ENCODE peak calls at places on chromosome 19, in nine cellular contexts. One of them, this sample, is unnamed.

GRCh38 chr19:55257461-55258411 is 1.1 kb downstream of the PPP6R1 start:
- DNase-seq in GM23248: peak; percentile 61
- DNase-seq in bronchial epithelial cell: no peak
- DNase-seq in stimulated activated CD4-positive, alpha-beta T cell treated with anti-CD3 and anti-CD28 coated beads, Interleukin-1b, Interleukin-23, amount 100 ng/mL, for 4 hours: no peak
- DNase-seq in NCI-H2081 treated with DMSO at 0.1 percent for 48 hours: no peak
- DNase-seq in activated CD8-positive, alpha-beta memory T cell treated with anti-CD3 and anti-CD28 coated beads for 4 hours: no peak
- DNase-seq in NCI-H1105: no peak
- DNase-seq in T-helper 2 cell: no peak
- DNase-seq in CD4-positive, alpha-beta T cell: no peak
- DNase-seq in this sample: peak; percentile 42

GRCh38 chr19:4208385-4209094 is 20.8 kb upstream of the EBI3 start:
- DNase-seq in CD4-positive, alpha-beta T cell: no peak
- DNase-seq in activated CD8-positive, alpha-beta memory T cell treated with anti-CD3 and anti-CD28 coated beads for 4 hours: no peak
- DNase-seq in NCI-H1105: no peak
- DNase-seq in NCI-H2081 treated with DMSO at 0.1 percent for 48 hours: no peak
- DNase-seq in T-helper 2 cell: no peak
- DNase-seq in stimulated activated CD4-positive, alpha-beta T cell treated with anti-CD3 and anti-CD28 coated beads, Interleukin-1b, Interleukin-23, amount 100 ng/mL, for 4 hours: no peak
- DNase-seq in bronchial epithelial cell: peak; percentile 33
- DNase-seq in GM23248: peak; percentile 48
- DNase-seq in this sample: peak; percentile 67

GRCh38 chr19:41991025-41991424 is 3.0 kb downstream of the ATP1A3 start:
- DNase-seq in bronchial epithelial cell: no peak
- DNase-seq in activated CD8-positive, alpha-beta memory T cell treated with anti-CD3 and anti-CD28 coated beads for 4 hours: no peak
- DNase-seq in T-helper 2 cell: no peak
- DNase-seq in CD4-positive, alpha-beta T cell: no peak
- DNase-seq in stimulated activated CD4-positive, alpha-beta T cell treated with anti-CD3 and anti-CD28 coated beads, Interleukin-1b, Interleukin-23, amount 100 ng/mL, for 4 hours: no peak
- DNase-seq in NCI-H2081 treated with DMSO at 0.1 percent for 48 hours: no peak
- DNase-seq in NCI-H1105: no peak
- DNase-seq in GM23248: no peak
- DNase-seq in this sample: no peak

GRCh38 chr19:16457195-16457953 is 14.4 kb downstream of the EPS15L1 start:
- DNase-seq in activated CD8-positive, alpha-beta memory T cell treated with anti-CD3 and anti-CD28 coated beads for 4 hours: no peak
- DNase-seq in NCI-H1105: no peak
- DNase-seq in stimulated activated CD4-positive, alpha-beta T cell treated with anti-CD3 and anti-CD28 coated beads, Interleukin-1b, Interleukin-23, amount 100 ng/mL, for 4 hours: peak; percentile 13
- DNase-seq in bronchial epithelial cell: peak; percentile 24
- DNase-seq in T-helper 2 cell: no peak
- DNase-seq in CD4-positive, alpha-beta T cell: no peak
- DNase-seq in GM23248: peak; percentile 60
- DNase-seq in NCI-H2081 treated with DMSO at 0.1 percent for 48 hours: no peak
- DNase-seq in this sample: peak; percentile 91

GRCh38 chr19:33878136-33878535 is 81.5 kb downstream of the KCTD15 start:
- DNase-seq in GM23248: no peak
- DNase-seq in bronchial epithelial cell: no peak
- DNase-seq in NCI-H2081 treated with DMSO at 0.1 percent for 48 hours: no peak
- DNase-seq in CD4-positive, alpha-beta T cell: no peak
- DNase-seq in T-helper 2 cell: no peak
- DNase-seq in activated CD8-positive, alpha-beta memory T cell treated with anti-CD3 and anti-CD28 coated beads for 4 hours: no peak
- DNase-seq in NCI-H1105: no peak
- DNase-seq in stimulated activated CD4-positive, alpha-beta T cell treated with anti-CD3 and anti-CD28 coated beads, Interleukin-1b, Interleukin-23, amount 100 ng/mL, for 4 hours: no peak
- DNase-seq in this sample: peak; percentile 59

GRCh38 chr19:35643255-35644205 is 2.0 kb downstream of the ETV2 start:
- DNase-seq in stimulated activated CD4-positive, alpha-beta T cell treated with anti-CD3 and anti-CD28 coated beads, Interleukin-1b, Interleukin-23, amount 100 ng/mL, for 4 hours: peak; percentile 72
- DNase-seq in NCI-H1105: peak; percentile 88
- DNase-seq in GM23248: peak; percentile 78
- DNase-seq in activated CD8-positive, alpha-beta memory T cell treated with anti-CD3 and anti-CD28 coated beads for 4 hours: peak; percentile 48
- DNase-seq in bronchial epithelial cell: peak; percentile 50
- DNase-seq in CD4-positive, alpha-beta T cell: peak; percentile 71
- DNase-seq in T-helper 2 cell: peak; percentile 75
- DNase-seq in NCI-H2081 treated with DMSO at 0.1 percent for 48 hours: no peak
- DNase-seq in this sample: peak; percentile 94

GRCh38 chr19:45045671-45046353 is 7.0 kb downstream of the CLASRP start:
- DNase-seq in NCI-H1105: no peak
- DNase-seq in CD4-positive, alpha-beta T cell: no peak
- DNase-seq in T-helper 2 cell: no peak
- DNase-seq in GM23248: no peak
- DNase-seq in activated CD8-positive, alpha-beta memory T cell treated with anti-CD3 and anti-CD28 coated beads for 4 hours: no peak
- DNase-seq in bronchial epithelial cell: no peak
- DNase-seq in NCI-H2081 treated with DMSO at 0.1 percent for 48 hours: no peak
- DNase-seq in stimulated activated CD4-positive, alpha-beta T cell treated with anti-CD3 and anti-CD28 coated beads, Interleukin-1b, Interleukin-23, amount 100 ng/mL, for 4 hours: no peak
- DNase-seq in this sample: no peak

GRCh38 chr19:16373539-16373938 is 48.9 kb downstream of the KLF2 start:
- DNase-seq in GM23248: peak; percentile 47
- DNase-seq in bronchial epithelial cell: no peak
- DNase-seq in NCI-H1105: no peak
- DNase-seq in CD4-positive, alpha-beta T cell: no peak
- DNase-seq in T-helper 2 cell: no peak
- DNase-seq in stimulated activated CD4-positive, alpha-beta T cell treated with anti-CD3 and anti-CD28 coated beads, Interleukin-1b, Interleukin-23, amount 100 ng/mL, for 4 hours: no peak
- DNase-seq in activated CD8-positive, alpha-beta memory T cell treated with anti-CD3 and anti-CD28 coated beads for 4 hours: no peak
- DNase-seq in NCI-H2081 treated with DMSO at 0.1 percent for 48 hours: no peak
- DNase-seq in this sample: no peak

GRCh38 chr19:35908010-35908441 is at the start of gene TYROBP:
- DNase-seq in stimulated activated CD4-positive, alpha-beta T cell treated with anti-CD3 and anti-CD28 coated beads, Interleukin-1b, Interleukin-23, amount 100 ng/mL, for 4 hours: no peak
- DNase-seq in activated CD8-positive, alpha-beta memory T cell treated with anti-CD3 and anti-CD28 coated beads for 4 hours: no peak
- DNase-seq in CD4-positive, alpha-beta T cell: no peak
- DNase-seq in NCI-H2081 treated with DMSO at 0.1 percent for 48 hours: no peak
- DNase-seq in NCI-H1105: no peak
- DNase-seq in T-helper 2 cell: no peak
- DNase-seq in GM23248: no peak
- DNase-seq in bronchial epithelial cell: no peak
- DNase-seq in this sample: no peak

GRCh38 chr19:1856698-1857603 is 6.4 kb downstream of the KLF16 start:
- DNase-seq in CD4-positive, alpha-beta T cell: no peak
- DNase-seq in NCI-H2081 treated with DMSO at 0.1 percent for 48 hours: no peak
- DNase-seq in T-helper 2 cell: no peak
- DNase-seq in NCI-H1105: no peak
- DNase-seq in GM23248: peak; percentile 96
- DNase-seq in bronchial epithelial cell: peak; percentile 78
- DNase-seq in activated CD8-positive, alpha-beta memory T cell treated with anti-CD3 and anti-CD28 coated beads for 4 hours: no peak
- DNase-seq in stimulated activated CD4-positive, alpha-beta T cell treated with anti-CD3 and anti-CD28 coated beads, Interleukin-1b, Interleukin-23, amount 100 ng/mL, for 4 hours: peak; percentile 48
- DNase-seq in this sample: peak; percentile 74

GRCh38 chr19:18496167-18496979 is 25.5 kb downstream of the ELL start:
- DNase-seq in bronchial epithelial cell: peak; percentile 88
- DNase-seq in NCI-H1105: peak; percentile 8
- DNase-seq in CD4-positive, alpha-beta T cell: peak; percentile 48
- DNase-seq in T-helper 2 cell: peak; percentile 48
- DNase-seq in activated CD8-positive, alpha-beta memory T cell treated with anti-CD3 and anti-CD28 coated beads for 4 hours: peak; percentile 22
- DNase-seq in stimulated activated CD4-positive, alpha-beta T cell treated with anti-CD3 and anti-CD28 coated beads, Interleukin-1b, Interleukin-23, amount 100 ng/mL, for 4 hours: peak; percentile 30
- DNase-seq in NCI-H2081 treated with DMSO at 0.1 percent for 48 hours: no peak
- DNase-seq in GM23248: peak; percentile 91
- DNase-seq in this sample: no peak

GRCh38 chr19:16532440-16533273 is 9.6 kb downstream of the CHERP start:
- DNase-seq in activated CD8-positive, alpha-beta memory T cell treated with anti-CD3 and anti-CD28 coated beads for 4 hours: no peak
- DNase-seq in NCI-H2081 treated with DMSO at 0.1 percent for 48 hours: no peak
- DNase-seq in NCI-H1105: no peak
- DNase-seq in bronchial epithelial cell: no peak
- DNase-seq in CD4-positive, alpha-beta T cell: no peak
- DNase-seq in stimulated activated CD4-positive, alpha-beta T cell treated with anti-CD3 and anti-CD28 coated beads, Interleukin-1b, Interleukin-23, amount 100 ng/mL, for 4 hours: no peak
- DNase-seq in GM23248: no peak
- DNase-seq in T-helper 2 cell: no peak
- DNase-seq in this sample: no peak

GRCh38 chr19:45507864-45508680 is 793 bp downstream of the VASP start:
- DNase-seq in NCI-H2081 treated with DMSO at 0.1 percent for 48 hours: no peak
- DNase-seq in CD4-positive, alpha-beta T cell: peak; percentile 30
- DNase-seq in T-helper 2 cell: peak; percentile 36
- DNase-seq in activated CD8-positive, alpha-beta memory T cell treated with anti-CD3 and anti-CD28 coated beads for 4 hours: no peak
- DNase-seq in bronchial epithelial cell: peak; percentile 30
- DNase-seq in stimulated activated CD4-positive, alpha-beta T cell treated with anti-CD3 and anti-CD28 coated beads, Interleukin-1b, Interleukin-23, amount 100 ng/mL, for 4 hours: peak; percentile 47
- DNase-seq in NCI-H1105: peak; percentile 77
- DNase-seq in GM23248: peak; percentile 65
- DNase-seq in this sample: peak; percentile 69

GRCh38 chr19:38640368-38640767 is 7.1 kb upstream of the ACTN4 start:
- DNase-seq in T-helper 2 cell: no peak
- DNase-seq in stimulated activated CD4-positive, alpha-beta T cell treated with anti-CD3 and anti-CD28 coated beads, Interleukin-1b, Interleukin-23, amount 100 ng/mL, for 4 hours: no peak
- DNase-seq in CD4-positive, alpha-beta T cell: no peak
- DNase-seq in activated CD8-positive, alpha-beta memory T cell treated with anti-CD3 and anti-CD28 coated beads for 4 hours: no peak
- DNase-seq in NCI-H2081 treated with DMSO at 0.1 percent for 48 hours: no peak
- DNase-seq in GM23248: no peak
- DNase-seq in bronchial epithelial cell: no peak
- DNase-seq in NCI-H1105: no peak
- DNase-seq in this sample: no peak

GRCh38 chr19:31519216-31519615 is 170.0 kb upstream of the TSHZ3 start:
- DNase-seq in bronchial epithelial cell: no peak
- DNase-seq in stimulated activated CD4-positive, alpha-beta T cell treated with anti-CD3 and anti-CD28 coated beads, Interleukin-1b, Interleukin-23, amount 100 ng/mL, for 4 hours: no peak
- DNase-seq in CD4-positive, alpha-beta T cell: no peak
- DNase-seq in NCI-H1105: no peak
- DNase-seq in NCI-H2081 treated with DMSO at 0.1 percent for 48 hours: no peak
- DNase-seq in activated CD8-positive, alpha-beta memory T cell treated with anti-CD3 and anti-CD28 coated beads for 4 hours: no peak
- DNase-seq in GM23248: no peak
- DNase-seq in T-helper 2 cell: no peak
- DNase-seq in this sample: no peak

GRCh38 chr19:8615813-8616596 is 5.5 kb upstream of the ADAMTS10 start:
- DNase-seq in stimulated activated CD4-positive, alpha-beta T cell treated with anti-CD3 and anti-CD28 coated beads, Interleukin-1b, Interleukin-23, amount 100 ng/mL, for 4 hours: peak; percentile 43
- DNase-seq in GM23248: peak; percentile 58
- DNase-seq in activated CD8-positive, alpha-beta memory T cell treated with anti-CD3 and anti-CD28 coated beads for 4 hours: no peak
- DNase-seq in bronchial epithelial cell: no peak
- DNase-seq in NCI-H1105: no peak
- DNase-seq in NCI-H2081 treated with DMSO at 0.1 percent for 48 hours: no peak
- DNase-seq in CD4-positive, alpha-beta T cell: peak; percentile 55
- DNase-seq in T-helper 2 cell: peak; percentile 46
- DNase-seq in this sample: peak; percentile 76

GRCh38 chr19:24074720-24075119 is 12.3 kb upstream of the ZNF254 start:
- DNase-seq in T-helper 2 cell: no peak
- DNase-seq in CD4-positive, alpha-beta T cell: no peak
- DNase-seq in GM23248: peak; percentile 69
- DNase-seq in activated CD8-positive, alpha-beta memory T cell treated with anti-CD3 and anti-CD28 coated beads for 4 hours: no peak
- DNase-seq in NCI-H1105: no peak
- DNase-seq in NCI-H2081 treated with DMSO at 0.1 percent for 48 hours: no peak
- DNase-seq in stimulated activated CD4-positive, alpha-beta T cell treated with anti-CD3 and anti-CD28 coated beads, Interleukin-1b, Interleukin-23, amount 100 ng/mL, for 4 hours: no peak
- DNase-seq in bronchial epithelial cell: peak; percentile 83
- DNase-seq in this sample: no peak

GRCh38 chr19:57242821-57243220 is 2.4 kb downstream of the ZNF805 start:
- DNase-seq in NCI-H2081 treated with DMSO at 0.1 percent for 48 hours: no peak
- DNase-seq in NCI-H1105: no peak
- DNase-seq in T-helper 2 cell: no peak
- DNase-seq in stimulated activated CD4-positive, alpha-beta T cell treated with anti-CD3 and anti-CD28 coated beads, Interleukin-1b, Interleukin-23, amount 100 ng/mL, for 4 hours: no peak
- DNase-seq in CD4-positive, alpha-beta T cell: no peak
- DNase-seq in activated CD8-positive, alpha-beta memory T cell treated with anti-CD3 and anti-CD28 coated beads for 4 hours: no peak
- DNase-seq in GM23248: no peak
- DNase-seq in bronchial epithelial cell: no peak
- DNase-seq in this sample: no peak

GRCh38 chr19:38647368-38647965 is at the start of gene ACTN4:
- DNase-seq in T-helper 2 cell: peak; percentile 100
- DNase-seq in activated CD8-positive, alpha-beta memory T cell treated with anti-CD3 and anti-CD28 coated beads for 4 hours: peak; percentile 100
- DNase-seq in NCI-H2081 treated with DMSO at 0.1 percent for 48 hours: peak; percentile 85
- DNase-seq in GM23248: peak; percentile 98
- DNase-seq in stimulated activated CD4-positive, alpha-beta T cell treated with anti-CD3 and anti-CD28 coated beads, Interleukin-1b, Interleukin-23, amount 100 ng/mL, for 4 hours: peak; percentile 100
- DNase-seq in bronchial epithelial cell: peak; percentile 81
- DNase-seq in NCI-H1105: peak; percentile 97
- DNase-seq in CD4-positive, alpha-beta T cell: peak; percentile 100
- DNase-seq in this sample: peak; percentile 99

GRCh38 chr19:8404391-8405151 is 8.5 kb upstream of the MARCHF2 start:
- DNase-seq in CD4-positive, alpha-beta T cell: no peak
- DNase-seq in GM23248: no peak
- DNase-seq in activated CD8-positive, alpha-beta memory T cell treated with anti-CD3 and anti-CD28 coated beads for 4 hours: no peak
- DNase-seq in NCI-H2081 treated with DMSO at 0.1 percent for 48 hours: no peak
- DNase-seq in T-helper 2 cell: no peak
- DNase-seq in NCI-H1105: no peak
- DNase-seq in stimulated activated CD4-positive, alpha-beta T cell treated with anti-CD3 and anti-CD28 coated beads, Interleukin-1b, Interleukin-23, amount 100 ng/mL, for 4 hours: no peak
- DNase-seq in bronchial epithelial cell: no peak
- DNase-seq in this sample: no peak

GRCh38 chr19:28027116-28027515 is 1185.8 kb downstream of the UQCRFS1 start:
- DNase-seq in NCI-H1105: no peak
- DNase-seq in CD4-positive, alpha-beta T cell: no peak
- DNase-seq in T-helper 2 cell: no peak
- DNase-seq in activated CD8-positive, alpha-beta memory T cell treated with anti-CD3 and anti-CD28 coated beads for 4 hours: no peak
- DNase-seq in stimulated activated CD4-positive, alpha-beta T cell treated with anti-CD3 and anti-CD28 coated beads, Interleukin-1b, Interleukin-23, amount 100 ng/mL, for 4 hours: no peak
- DNase-seq in GM23248: no peak
- DNase-seq in bronchial epithelial cell: no peak
- DNase-seq in NCI-H2081 treated with DMSO at 0.1 percent for 48 hours: no peak
- DNase-seq in this sample: no peak

GRCh38 chr19:16370671-16371391 is 46.2 kb downstream of the KLF2 start:
- DNase-seq in T-helper 2 cell: no peak
- DNase-seq in bronchial epithelial cell: no peak
- DNase-seq in stimulated activated CD4-positive, alpha-beta T cell treated with anti-CD3 and anti-CD28 coated beads, Interleukin-1b, Interleukin-23, amount 100 ng/mL, for 4 hours: no peak
- DNase-seq in GM23248: no peak
- DNase-seq in CD4-positive, alpha-beta T cell: no peak
- DNase-seq in activated CD8-positive, alpha-beta memory T cell treated with anti-CD3 and anti-CD28 coated beads for 4 hours: no peak
- DNase-seq in NCI-H1105: no peak
- DNase-seq in NCI-H2081 treated with DMSO at 0.1 percent for 48 hours: no peak
- DNase-seq in this sample: no peak

GRCh38 chr19:5999693-6000092 is 21.8 kb upstream of the RANBP3 start:
- DNase-seq in NCI-H1105: no peak
- DNase-seq in T-helper 2 cell: no peak
- DNase-seq in NCI-H2081 treated with DMSO at 0.1 percent for 48 hours: no peak
- DNase-seq in bronchial epithelial cell: no peak
- DNase-seq in CD4-positive, alpha-beta T cell: no peak
- DNase-seq in GM23248: no peak
- DNase-seq in activated CD8-positive, alpha-beta memory T cell treated with anti-CD3 and anti-CD28 coated beads for 4 hours: no peak
- DNase-seq in stimulated activated CD4-positive, alpha-beta T cell treated with anti-CD3 and anti-CD28 coated beads, Interleukin-1b, Interleukin-23, amount 100 ng/mL, for 4 hours: no peak
- DNase-seq in this sample: no peak

GRCh38 chr19:4057913-4058695 is 8.6 kb downstream of the ZBTB7A start:
- DNase-seq in activated CD8-positive, alpha-beta memory T cell treated with anti-CD3 and anti-CD28 coated beads for 4 hours: peak; percentile 64
- DNase-seq in NCI-H2081 treated with DMSO at 0.1 percent for 48 hours: no peak
- DNase-seq in NCI-H1105: no peak
- DNase-seq in GM23248: peak; percentile 97
- DNase-seq in T-helper 2 cell: no peak
- DNase-seq in bronchial epithelial cell: peak; percentile 77
- DNase-seq in CD4-positive, alpha-beta T cell: peak; percentile 22
- DNase-seq in stimulated activated CD4-positive, alpha-beta T cell treated with anti-CD3 and anti-CD28 coated beads, Interleukin-1b, Interleukin-23, amount 100 ng/mL, for 4 hours: no peak
- DNase-seq in this sample: no peak

GRCh38 chr19:12938536-12939291 is at the start of gene CALR:
- DNase-seq in T-helper 2 cell: peak; percentile 20
- DNase-seq in GM23248: peak; percentile 80
- DNase-seq in stimulated activated CD4-positive, alpha-beta T cell treated with anti-CD3 and anti-CD28 coated beads, Interleukin-1b, Interleukin-23, amount 100 ng/mL, for 4 hours: peak; percentile 26
- DNase-seq in activated CD8-positive, alpha-beta memory T cell treated with anti-CD3 and anti-CD28 coated beads for 4 hours: no peak
- DNase-seq in bronchial epithelial cell: no peak
- DNase-seq in CD4-positive, alpha-beta T cell: peak; percentile 31
- DNase-seq in NCI-H2081 treated with DMSO at 0.1 percent for 48 hours: no peak
- DNase-seq in NCI-H1105: no peak
- DNase-seq in this sample: peak; percentile 59

GRCh38 chr19:58196911-58197616 is 14.2 kb downstream of the ZNF274 start:
- DNase-seq in T-helper 2 cell: no peak
- DNase-seq in stimulated activated CD4-positive, alpha-beta T cell treated with anti-CD3 and anti-CD28 coated beads, Interleukin-1b, Interleukin-23, amount 100 ng/mL, for 4 hours: no peak
- DNase-seq in NCI-H1105: no peak
- DNase-seq in GM23248: peak; percentile 24
- DNase-seq in activated CD8-positive, alpha-beta memory T cell treated with anti-CD3 and anti-CD28 coated beads for 4 hours: no peak
- DNase-seq in bronchial epithelial cell: peak; percentile 26
- DNase-seq in CD4-positive, alpha-beta T cell: no peak
- DNase-seq in NCI-H2081 treated with DMSO at 0.1 percent for 48 hours: no peak
- DNase-seq in this sample: peak; percentile 12

GRCh38 chr19:33434886-33435705 is 61.6 kb downstream of the CEBPG start:
- DNase-seq in bronchial epithelial cell: no peak
- DNase-seq in NCI-H2081 treated with DMSO at 0.1 percent for 48 hours: no peak
- DNase-seq in GM23248: peak; percentile 60
- DNase-seq in CD4-positive, alpha-beta T cell: no peak
- DNase-seq in T-helper 2 cell: no peak
- DNase-seq in activated CD8-positive, alpha-beta memory T cell treated with anti-CD3 and anti-CD28 coated beads for 4 hours: no peak
- DNase-seq in NCI-H1105: no peak
- DNase-seq in stimulated activated CD4-positive, alpha-beta T cell treated with anti-CD3 and anti-CD28 coated beads, Interleukin-1b, Interleukin-23, amount 100 ng/mL, for 4 hours: no peak
- DNase-seq in this sample: peak; percentile 39

GRCh38 chr19:47065242-47065641 is 16.8 kb upstream of the TMEM160 start:
- DNase-seq in CD4-positive, alpha-beta T cell: no peak
- DNase-seq in GM23248: no peak
- DNase-seq in stimulated activated CD4-positive, alpha-beta T cell treated with anti-CD3 and anti-CD28 coated beads, Interleukin-1b, Interleukin-23, amount 100 ng/mL, for 4 hours: no peak
- DNase-seq in NCI-H2081 treated with DMSO at 0.1 percent for 48 hours: no peak
- DNase-seq in NCI-H1105: no peak
- DNase-seq in activated CD8-positive, alpha-beta memory T cell treated with anti-CD3 and anti-CD28 coated beads for 4 hours: no peak
- DNase-seq in bronchial epithelial cell: no peak
- DNase-seq in T-helper 2 cell: no peak
- DNase-seq in this sample: no peak

GRCh38 chr19:30268601-30269000 is 103.6 kb upstream of the ZNF536 start:
- DNase-seq in NCI-H1105: peak; percentile 11
- DNase-seq in T-helper 2 cell: no peak
- DNase-seq in NCI-H2081 treated with DMSO at 0.1 percent for 48 hours: no peak
- DNase-seq in stimulated activated CD4-positive, alpha-beta T cell treated with anti-CD3 and anti-CD28 coated beads, Interleukin-1b, Interleukin-23, amount 100 ng/mL, for 4 hours: no peak
- DNase-seq in bronchial epithelial cell: no peak
- DNase-seq in CD4-positive, alpha-beta T cell: no peak
- DNase-seq in GM23248: no peak
- DNase-seq in activated CD8-positive, alpha-beta memory T cell treated with anti-CD3 and anti-CD28 coated beads for 4 hours: no peak
- DNase-seq in this sample: peak; percentile 36

GRCh38 chr19:38778733-38779132 is 5.4 kb upstream of the LGALS7 start:
- DNase-seq in T-helper 2 cell: no peak
- DNase-seq in NCI-H1105: no peak
- DNase-seq in CD4-positive, alpha-beta T cell: no peak
- DNase-seq in NCI-H2081 treated with DMSO at 0.1 percent for 48 hours: no peak
- DNase-seq in activated CD8-positive, alpha-beta memory T cell treated with anti-CD3 and anti-CD28 coated beads for 4 hours: no peak
- DNase-seq in bronchial epithelial cell: no peak
- DNase-seq in GM23248: no peak
- DNase-seq in stimulated activated CD4-positive, alpha-beta T cell treated with anti-CD3 and anti-CD28 coated beads, Interleukin-1b, Interleukin-23, amount 100 ng/mL, for 4 hours: no peak
- DNase-seq in this sample: no peak

GRCh38 chr19:15448778-15449619 is 757 bp downstream of the WIZ start:
- DNase-seq in stimulated activated CD4-positive, alpha-beta T cell treated with anti-CD3 and anti-CD28 coated beads, Interleukin-1b, Interleukin-23, amount 100 ng/mL, for 4 hours: no peak
- DNase-seq in CD4-positive, alpha-beta T cell: no peak
- DNase-seq in bronchial epithelial cell: no peak
- DNase-seq in T-helper 2 cell: no peak
- DNase-seq in NCI-H2081 treated with DMSO at 0.1 percent for 48 hours: no peak
- DNase-seq in NCI-H1105: no peak
- DNase-seq in activated CD8-positive, alpha-beta memory T cell treated with anti-CD3 and anti-CD28 coated beads for 4 hours: no peak
- DNase-seq in GM23248: peak; percentile 46
- DNase-seq in this sample: peak; percentile 33

This sample was measured in left kidney.